ENCODE peak calls at places on chromosomes 11 and 22, in nine cellular contexts. One of them, this sample, is unnamed.

GRCh38 chr22:49253656-49254055 is 574.0 kb downstream of the BRD1 start:
- DNase-seq in upper lobe of right lung: peak; percentile 35
- DNase-seq in Panc1: no peak
- DNase-seq in sigmoid colon: no peak
- DNase-seq in endothelial cell of umbilical vein: no peak
- DNase-seq in lower lobe of right lung: no peak
- DNase-seq in right atrium auricular region: no peak
- DNase-seq in left lung: no peak
- DNase-seq in heart right ventricle: no peak
- DNase-seq in this sample: no peak

GRCh38 chr11:19441288-19441687 is 200.5 kb upstream of the E2F8 start:
- DNase-seq in upper lobe of right lung: no peak
- DNase-seq in Panc1: no peak
- DNase-seq in sigmoid colon: no peak
- DNase-seq in endothelial cell of umbilical vein: no peak
- DNase-seq in lower lobe of right lung: no peak
- DNase-seq in right atrium auricular region: no peak
- DNase-seq in left lung: no peak
- DNase-seq in heart right ventricle: no peak
- DNase-seq in this sample: no peak

GRCh38 chr11:108897071-108897481 is 232.2 kb downstream of the DDX10 start:
- DNase-seq in upper lobe of right lung: no peak
- DNase-seq in Panc1: no peak
- DNase-seq in sigmoid colon: no peak
- DNase-seq in endothelial cell of umbilical vein: peak; percentile 24
- DNase-seq in lower lobe of right lung: no peak
- DNase-seq in right atrium auricular region: no peak
- DNase-seq in left lung: no peak
- DNase-seq in heart right ventricle: no peak
- DNase-seq in this sample: no peak

GRCh38 chr11:15053201-15053685 is 20.1 kb upstream of the CALCB start:
- DNase-seq in upper lobe of right lung: no peak
- DNase-seq in Panc1: no peak
- DNase-seq in sigmoid colon: no peak
- DNase-seq in endothelial cell of umbilical vein: no peak
- DNase-seq in lower lobe of right lung: no peak
- DNase-seq in right atrium auricular region: no peak
- DNase-seq in left lung: no peak
- DNase-seq in heart right ventricle: no peak
- DNase-seq in this sample: no peak

GRCh38 chr22:38947321-38948112 is 9.9 kb upstream of the APOBEC3A start:
- DNase-seq in upper lobe of right lung: no peak
- DNase-seq in Panc1: no peak
- DNase-seq in sigmoid colon: peak; percentile 45
- DNase-seq in endothelial cell of umbilical vein: no peak
- DNase-seq in lower lobe of right lung: peak; percentile 45
- DNase-seq in right atrium auricular region: no peak
- DNase-seq in left lung: peak; percentile 11
- DNase-seq in heart right ventricle: no peak
- DNase-seq in this sample: no peak

GRCh38 chr22:20580179-20580578 is 72.8 kb downstream of the MED15 start:
- DNase-seq in upper lobe of right lung: no peak
- DNase-seq in Panc1: no peak
- DNase-seq in sigmoid colon: no peak
- DNase-seq in endothelial cell of umbilical vein: no peak
- DNase-seq in lower lobe of right lung: no peak
- DNase-seq in right atrium auricular region: no peak
- DNase-seq in left lung: no peak
- DNase-seq in heart right ventricle: no peak
- DNase-seq in this sample: no peak

GRCh38 chr11:123300874-123301695 is 106.0 kb upstream of the CLMP start:
- DNase-seq in upper lobe of right lung: no peak
- DNase-seq in Panc1: peak; percentile 48
- DNase-seq in sigmoid colon: no peak
- DNase-seq in endothelial cell of umbilical vein: peak; percentile 63
- DNase-seq in lower lobe of right lung: no peak
- DNase-seq in right atrium auricular region: no peak
- DNase-seq in left lung: no peak
- DNase-seq in heart right ventricle: no peak
- DNase-seq in this sample: no peak

GRCh38 chr11:96256604-96257003 is 86.4 kb downstream of the MAML2 start:
- DNase-seq in upper lobe of right lung: no peak
- DNase-seq in Panc1: no peak
- DNase-seq in sigmoid colon: no peak
- DNase-seq in endothelial cell of umbilical vein: no peak
- DNase-seq in lower lobe of right lung: no peak
- DNase-seq in right atrium auricular region: no peak
- DNase-seq in left lung: no peak
- DNase-seq in heart right ventricle: no peak
- DNase-seq in this sample: no peak

GRCh38 chr22:33477131-33478111 is 419.2 kb upstream of the SYN3 start:
- DNase-seq in upper lobe of right lung: no peak
- DNase-seq in Panc1: no peak
- DNase-seq in sigmoid colon: no peak
- DNase-seq in endothelial cell of umbilical vein: no peak
- DNase-seq in lower lobe of right lung: no peak
- DNase-seq in right atrium auricular region: no peak
- DNase-seq in left lung: no peak
- DNase-seq in heart right ventricle: no peak
- DNase-seq in this sample: no peak

GRCh38 chr11:94449437-94449836 is 44.2 kb downstream of the MRE11 start:
- DNase-seq in upper lobe of right lung: no peak
- DNase-seq in Panc1: peak; percentile 99
- DNase-seq in sigmoid colon: no peak
- DNase-seq in endothelial cell of umbilical vein: peak; percentile 38
- DNase-seq in lower lobe of right lung: no peak
- DNase-seq in right atrium auricular region: no peak
- DNase-seq in left lung: no peak
- DNase-seq in heart right ventricle: no peak
- DNase-seq in this sample: no peak

GRCh38 chr22:19672054-19672776 is 42.1 kb upstream of the SEPTIN5 start:
- DNase-seq in upper lobe of right lung: no peak
- DNase-seq in Panc1: no peak
- DNase-seq in sigmoid colon: no peak
- DNase-seq in endothelial cell of umbilical vein: no peak
- DNase-seq in lower lobe of right lung: no peak
- DNase-seq in right atrium auricular region: no peak
- DNase-seq in left lung: no peak
- DNase-seq in heart right ventricle: no peak
- DNase-seq in this sample: no peak

GRCh38 chr11:86041975-86042378 is 26.9 kb downstream of the PICALM start:
- DNase-seq in upper lobe of right lung: no peak
- DNase-seq in Panc1: peak; percentile 90
- DNase-seq in sigmoid colon: peak; percentile 83
- DNase-seq in endothelial cell of umbilical vein: peak; percentile 95
- DNase-seq in lower lobe of right lung: no peak
- DNase-seq in right atrium auricular region: peak; percentile 82
- DNase-seq in left lung: no peak
- DNase-seq in heart right ventricle: no peak
- DNase-seq in this sample: no peak

GRCh38 chr11:47961383-47961782 is 19.0 kb upstream of the PTPRJ start:
- DNase-seq in upper lobe of right lung: no peak
- DNase-seq in Panc1: no peak
- DNase-seq in sigmoid colon: no peak
- DNase-seq in endothelial cell of umbilical vein: no peak
- DNase-seq in lower lobe of right lung: peak; percentile 20
- DNase-seq in right atrium auricular region: no peak
- DNase-seq in left lung: no peak
- DNase-seq in heart right ventricle: no peak
- DNase-seq in this sample: no peak

GRCh38 chr11:76558891-76559290 is 111.7 kb downstream of the LRRC32 start:
- DNase-seq in upper lobe of right lung: no peak
- DNase-seq in Panc1: no peak
- DNase-seq in sigmoid colon: no peak
- DNase-seq in endothelial cell of umbilical vein: no peak
- DNase-seq in lower lobe of right lung: no peak
- DNase-seq in right atrium auricular region: no peak
- DNase-seq in left lung: no peak
- DNase-seq in heart right ventricle: no peak
- DNase-seq in this sample: no peak

GRCh38 chr11:75333022-75333806 is 18.2 kb downstream of the ARRB1 start:
- DNase-seq in upper lobe of right lung: no peak
- DNase-seq in Panc1: no peak
- DNase-seq in sigmoid colon: no peak
- DNase-seq in endothelial cell of umbilical vein: no peak
- DNase-seq in lower lobe of right lung: no peak
- DNase-seq in right atrium auricular region: no peak
- DNase-seq in left lung: no peak
- DNase-seq in heart right ventricle: no peak
- DNase-seq in this sample: no peak

GRCh38 chr11:62437616-62438015 is 18.8 kb downstream of the SCGB1A1 start:
- DNase-seq in upper lobe of right lung: no peak
- DNase-seq in Panc1: no peak
- DNase-seq in sigmoid colon: no peak
- DNase-seq in endothelial cell of umbilical vein: no peak
- DNase-seq in lower lobe of right lung: no peak
- DNase-seq in right atrium auricular region: no peak
- DNase-seq in left lung: no peak
- DNase-seq in heart right ventricle: no peak
- DNase-seq in this sample: no peak

DNA sequence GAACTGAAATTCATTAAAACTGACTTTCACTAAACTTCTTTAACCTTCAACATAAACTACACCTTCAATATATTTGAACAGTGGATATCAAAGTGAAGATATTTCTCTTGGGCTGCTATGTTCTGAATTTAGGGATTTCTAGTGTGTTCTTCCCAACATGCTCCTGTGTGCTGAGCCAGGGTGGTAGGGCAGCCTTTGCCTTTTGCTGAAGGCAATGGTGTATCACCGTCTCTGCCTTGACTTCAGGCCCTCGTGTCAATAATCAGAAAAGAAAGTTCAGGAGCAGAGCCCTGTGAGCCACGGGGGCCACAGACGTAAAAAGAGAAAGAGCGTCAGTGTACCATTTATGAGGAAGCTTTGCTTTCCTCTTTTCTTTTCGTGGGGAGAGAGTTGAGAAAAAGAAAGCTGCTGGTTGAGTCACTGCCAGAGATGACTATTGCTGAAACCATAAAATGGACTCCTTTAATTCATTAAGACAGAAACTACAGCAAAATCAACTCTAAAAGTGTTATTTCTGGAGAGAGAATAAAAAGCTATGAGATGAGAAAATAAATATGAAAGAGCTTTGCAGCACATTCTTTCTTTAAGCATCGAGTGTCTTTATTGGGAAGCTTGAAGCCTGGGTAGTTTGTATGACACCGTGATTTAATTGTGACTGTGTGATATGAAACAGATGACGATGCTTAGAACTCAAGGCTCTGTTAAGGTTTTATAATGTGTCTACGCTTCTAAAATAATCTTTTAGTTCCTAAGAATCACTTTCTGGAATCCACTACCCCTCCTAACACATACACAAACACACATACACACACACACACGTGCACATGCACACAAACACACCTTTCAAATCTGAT is 271.8 kb upstream of the MTNR1B start:
- DNase-seq in upper lobe of right lung: no peak
- DNase-seq in Panc1: no peak
- DNase-seq in sigmoid colon: no peak
- DNase-seq in endothelial cell of umbilical vein: no peak
- DNase-seq in lower lobe of right lung: no peak
- DNase-seq in right atrium auricular region: no peak
- DNase-seq in left lung: no peak
- DNase-seq in heart right ventricle: no peak
- DNase-seq in this sample: no peak
- H3K27ac ChIP-seq in upper lobe of right lung: no peak overlapping the region
- H3K27ac ChIP-seq in Panc1: no peak overlapping the region
- H3K27ac ChIP-seq in sigmoid colon: peak overlapping the region; percentile 64
- H3K27ac ChIP-seq in endothelial cell of umbilical vein: no peak overlapping the region
- H3K27ac ChIP-seq in lower lobe of right lung: no peak overlapping the region
- H3K27ac ChIP-seq in right atrium auricular region: no peak overlapping the region
- H3K27ac ChIP-seq in left lung: no peak overlapping the region
- H3K27ac ChIP-seq in heart right ventricle: no peak overlapping the region
- H3K27ac ChIP-seq in this sample: no peak overlapping the region

GRCh38 chr11:6845383-6845782 is at the start of gene OR10A5:
- DNase-seq in upper lobe of right lung: no peak
- DNase-seq in Panc1: no peak
- DNase-seq in sigmoid colon: no peak
- DNase-seq in endothelial cell of umbilical vein: no peak
- DNase-seq in lower lobe of right lung: no peak
- DNase-seq in right atrium auricular region: no peak
- DNase-seq in left lung: no peak
- DNase-seq in heart right ventricle: no peak
- DNase-seq in this sample: no peak
- H3K4me3 ChIP-seq in upper lobe of right lung: no peak within 1 kb of the TSS
- H3K4me3 ChIP-seq in Panc1: no peak within 1 kb of the TSS
- H3K4me3 ChIP-seq in sigmoid colon: no peak within 1 kb of the TSS
- H3K4me3 ChIP-seq in endothelial cell of umbilical vein: no peak within 1 kb of the TSS
- H3K4me3 ChIP-seq in lower lobe of right lung: no peak within 1 kb of the TSS
- H3K4me3 ChIP-seq in right atrium auricular region: no peak within 1 kb of the TSS
- H3K4me3 ChIP-seq in left lung: no peak within 1 kb of the TSS
- H3K4me3 ChIP-seq in heart right ventricle: no peak within 1 kb of the TSS
- H3K4me3 ChIP-seq in this sample: no peak within 1 kb of the TSS

GRCh38 chr11:78210000-78210608 is 21.4 kb downstream of the USP35 start:
- DNase-seq in upper lobe of right lung: peak; percentile 58
- DNase-seq in Panc1: no peak
- DNase-seq in sigmoid colon: peak; percentile 57
- DNase-seq in endothelial cell of umbilical vein: no peak
- DNase-seq in lower lobe of right lung: peak; percentile 36
- DNase-seq in right atrium auricular region: no peak
- DNase-seq in left lung: no peak
- DNase-seq in heart right ventricle: no peak
- DNase-seq in this sample: no peak

GRCh38 chr11:78207532-78208256 is 19.0 kb downstream of the USP35 start:
- DNase-seq in upper lobe of right lung: peak; percentile 32
- DNase-seq in Panc1: no peak
- DNase-seq in sigmoid colon: peak; percentile 22
- DNase-seq in endothelial cell of umbilical vein: no peak
- DNase-seq in lower lobe of right lung: no peak
- DNase-seq in right atrium auricular region: no peak
- DNase-seq in left lung: no peak
- DNase-seq in heart right ventricle: no peak
- DNase-seq in this sample: no peak

GRCh38 chr11:78209478-78209877 is 20.8 kb downstream of the USP35 start:
- DNase-seq in upper lobe of right lung: no peak
- DNase-seq in Panc1: no peak
- DNase-seq in sigmoid colon: peak; percentile 54
- DNase-seq in endothelial cell of umbilical vein: no peak
- DNase-seq in lower lobe of right lung: peak; percentile 30
- DNase-seq in right atrium auricular region: no peak
- DNase-seq in left lung: no peak
- DNase-seq in heart right ventricle: no peak
- DNase-seq in this sample: peak; percentile 20

GRCh38 chr11:78205691-78206090 is 17.0 kb downstream of the USP35 start:
- DNase-seq in upper lobe of right lung: no peak
- DNase-seq in Panc1: no peak
- DNase-seq in sigmoid colon: no peak
- DNase-seq in endothelial cell of umbilical vein: no peak
- DNase-seq in lower lobe of right lung: no peak
- DNase-seq in right atrium auricular region: no peak
- DNase-seq in left lung: no peak
- DNase-seq in heart right ventricle: no peak
- DNase-seq in this sample: no peak

GRCh38 chr11:78208257-78209165 is 19.8 kb downstream of the USP35 start:
- DNase-seq in upper lobe of right lung: peak; percentile 31
- DNase-seq in Panc1: no peak
- DNase-seq in sigmoid colon: peak; percentile 49
- DNase-seq in endothelial cell of umbilical vein: no peak
- DNase-seq in lower lobe of right lung: no peak
- DNase-seq in right atrium auricular region: no peak
- DNase-seq in left lung: no peak
- DNase-seq in heart right ventricle: no peak
- DNase-seq in this sample: no peak
- H3K27ac ChIP-seq in upper lobe of right lung: no peak overlapping the region
- H3K27ac ChIP-seq in Panc1: no peak overlapping the region
- H3K27ac ChIP-seq in sigmoid colon: no peak overlapping the region
- H3K27ac ChIP-seq in endothelial cell of umbilical vein: no peak overlapping the region
- H3K27ac ChIP-seq in lower lobe of right lung: no peak overlapping the region
- H3K27ac ChIP-seq in right atrium auricular region: peak overlapping the region; percentile 23
- H3K27ac ChIP-seq in left lung: no peak overlapping the region
- H3K27ac ChIP-seq in heart right ventricle: no peak overlapping the region
- H3K27ac ChIP-seq in this sample: no peak overlapping the region

GRCh38 chr22:37806409-37807338 is 1.1 kb upstream of the GCAT start:
- DNase-seq in upper lobe of right lung: no peak
- DNase-seq in Panc1: no peak
- DNase-seq in sigmoid colon: peak; percentile 75
- DNase-seq in endothelial cell of umbilical vein: peak; percentile 44
- DNase-seq in lower lobe of right lung: peak; percentile 62
- DNase-seq in right atrium auricular region: no peak
- DNase-seq in left lung: no peak
- DNase-seq in heart right ventricle: no peak
- DNase-seq in this sample: no peak
- H3K4me3 ChIP-seq in upper lobe of right lung: peak overlapping the region; percentile 52
- H3K4me3 ChIP-seq in Panc1: peak overlapping the region; percentile 65
- H3K4me3 ChIP-seq in sigmoid colon: peak overlapping the region; percentile 57
- H3K4me3 ChIP-seq in endothelial cell of umbilical vein: peak overlapping the region; percentile 64
- H3K4me3 ChIP-seq in lower lobe of right lung: peak overlapping the region; percentile 72
- H3K4me3 ChIP-seq in right atrium auricular region: peak overlapping the region; percentile 68
- H3K4me3 ChIP-seq in left lung: peak overlapping the region; percentile 59
- H3K4me3 ChIP-seq in heart right ventricle: peak overlapping the region; percentile 71
- H3K4me3 ChIP-seq in this sample: peak overlapping the region; percentile 89